ENCODE peak calls at places on chromosome 5, in five cellular contexts. N, M, T, K and L are unnamed samples.

GRCh38 chr5:31413030-31413812 is 118.7 kb downstream of the DROSHA start:
- DNase-seq in N (no peak), M (no peak), T (no peak), K (no peak), L (no peak)

GRCh38 chr5:73985145-73985544 is 359.1 kb downstream of the ARHGEF28 start:
- DNase-seq in N (no peak), M (no peak), T (no peak), K (no peak), L (no peak)

GRCh38 chr5:167049043-167049663 is 1242.3 kb upstream of the WWC1 start:
- DNase-seq in N (no peak), M (no peak), T (no peak), K (no peak), L (peak)

GRCh38 chr5:177605078-177605477 is 5.1 kb downstream of the B4GALT7 start:
- DNase-seq in N (no peak), M (no peak), T (no peak), K (no peak), L (no peak)

GRCh38 chr5:6715758-6716633 is 2.8 kb downstream of the TENT4A start:
- DNase-seq in N (no peak), M (peak), T (no peak), K (no peak), L (no peak)

GRCh38 chr5:148808864-148809642 is 17.4 kb upstream of the ADRB2 start:
- DNase-seq in N (peak), M (peak), T (no peak), K (peak), L (peak)

GRCh38 chr5:1011226-1011631 is 2.6 kb downstream of the NKD2 start:
- DNase-seq in N (peak), M (peak), T (no peak), K (no peak), L (no peak)

GRCh38 chr5:111668713-111669112 is 88.3 kb downstream of the NREP start:
- DNase-seq in N (no peak), M (no peak), T (no peak), K (no peak), L (no peak)

GRCh38 chr5:80481019-80481893 is 6.6 kb upstream of the FAM151B start:
- DNase-seq in N (peak), M (no peak), T (peak), K (no peak), L (peak)

GRCh38 chr5:53472720-53473510 is 7.5 kb upstream of the FST start:
- DNase-seq in N (no peak), M (no peak), T (no peak), K (no peak), L (no peak)